ENCODE peak calls at places on chromosomes 11 and 22, in eight cellular contexts. O is GM04503; P is T47D; Y is stimulated activated CD8-positive, alpha-beta memory T cell treated with anti-CD3 and anti-CD28 coated beads, Interleukin-12 subunit alpha, Interleukin-12 subunit beta, amount 100 ng/mL, for 1 hour; C is Right ventricle myocardium superior; U is heart left ventricle; Z is neural progenitor cell; R is NCI-H345. T is an unnamed sample.

GRCh38 chr22:23221351-23221804 is 41.1 kb downstream of the BCR start:
- DNase-seq in O (no peak), P (no peak), C (no peak), Y (no peak), U (no peak), Z (no peak), R (no peak), T (no peak)

GRCh38 chr11:19426022-19426718 is 185.4 kb upstream of the E2F8 start:
- DNase-seq in O (no peak), R (no peak), U (no peak), C (no peak), Y (no peak), P (no peak), Z (no peak), T (no peak)

GRCh38 chr11:31821235-31821764 is 10.2 kb upstream of the PAX6 start:
- DNase-seq in Z (no peak), O (no peak), R (no peak), P (no peak), U (no peak), C (no peak), Y (no peak), T (no peak)

GRCh38 chr11:86699036-86699791 is 26.8 kb upstream of the ME3 start:
- DNase-seq in O (no peak), Y (no peak), C (no peak), Z (no peak), P (peak), U (no peak), R (no peak), T (no peak)

GRCh38 chr11:128469220-128469619 is 118.1 kb downstream of the ETS1 start:
- DNase-seq in Y (no peak), C (no peak), Z (no peak), U (no peak), O (no peak), P (no peak), R (no peak), T (no peak)

GRCh38 chr22:36481393-36482168 is at the start of gene TXN2:
- DNase-seq in O (peak), C (peak), P (peak), Z (peak), Y (peak), R (peak), U (peak), T (peak)

GRCh38 chr11:10373340-10373739 is 68.5 kb downstream of the ADM start:
- DNase-seq in U (no peak), P (no peak), R (no peak), Y (no peak), Z (no peak), C (no peak), O (no peak), T (peak)

GRCh38 chr11:33376331-33377099 is 119.3 kb downstream of the HIPK3 start:
- DNase-seq in P (no peak), C (no peak), Z (peak), U (no peak), Y (no peak), O (no peak), R (peak), T (peak)

GRCh38 chr11:121059605-121060004 is 35.7 kb downstream of the TBCEL start:
- DNase-seq in P (no peak), Z (no peak), Y (no peak), C (no peak), R (no peak), U (no peak), O (no peak), T (no peak)

GRCh38 chr11:94657629-94658028 is 90.5 kb downstream of the PIWIL4 start:
- DNase-seq in Z (no peak), Y (no peak), P (no peak), C (no peak), R (no peak), U (no peak), O (no peak), T (peak)

GRCh38 chr11:14537134-14537599 is 17.0 kb upstream of the PSMA1 start:
- DNase-seq in C (no peak), O (no peak), Z (peak), U (no peak), R (peak), P (peak), Y (no peak), T (peak)

GRCh38 chr11:107689317-107690202 is 22.3 kb downstream of the SLN start:
- DNase-seq in Z (peak), Y (peak), U (peak), P (peak), R (peak), O (no peak), C (peak), T (peak)

GRCh38 chr11:76854709-76855108 is 6.0 kb upstream of the ACER3 start:
- DNase-seq in Y (no peak), P (no peak), R (no peak), Z (no peak), O (no peak), C (no peak), U (no peak), T (peak)

GRCh38 chr22:40668611-40669390 is 10.5 kb upstream of the MCHR1 start:
- DNase-seq in Z (peak), Y (no peak), U (no peak), C (no peak), P (no peak), R (no peak), O (peak), T (no peak)

GRCh38 chr22:50225200-50225969 is 19.4 kb downstream of the TUBGCP6 start:
- DNase-seq in C (no peak), Z (no peak), O (no peak), P (no peak), Y (no peak), R (no peak), U (no peak), T (no peak)

T was measured in DMS79 treated with DMSO at 0.1 percent for 48 hours.